ENCODE peak calls at places on chromosomes 1 and 21, in five cellular contexts. S is neuronal stem cell; D is CD4-positive, CD25-positive, alpha-beta regulatory T cell; F is psoas muscle; H is iPS DF 6.9. Q is an unnamed sample.

GRCh38 chr1:70462611-70463010 is 51.5 kb downstream of the CTH start:
- DNase-seq in S (no peak), F (no peak), H (no peak), D (no peak), Q (no peak)

GRCh38 chr1:192485692-192486436 is 89.7 kb upstream of the RGS1 start:
- DNase-seq in D (no peak), F (peak), S (no peak), H (no peak), Q (no peak)

GRCh38 chr1:29017235-29017634 is 102.9 kb downstream of the EPB41 start:
- DNase-seq in S (no peak), D (no peak), H (no peak), F (no peak), Q (no peak)

GRCh38 chr1:185721553-185721952 is 12.6 kb upstream of the HMCN1 start:
- DNase-seq in D (no peak), F (no peak), S (no peak), H (no peak), Q (no peak)

GRCh38 chr1:223745731-223746130 is 33.4 kb downstream of the CAPN2 start:
- DNase-seq in F (no peak), H (no peak), S (no peak), D (no peak), Q (no peak)

GRCh38 chr1:19190468-19190867 is 19.6 kb downstream of the UBR4 start:
- DNase-seq in S (no peak), F (no peak), H (no peak), D (no peak), Q (no peak)

GRCh38 chr1:65238010-65238409 is 71.3 kb upstream of the DNAJC6 start:
- DNase-seq in F (no peak), S (no peak), H (no peak), D (no peak), Q (no peak)

GRCh38 chr1:207032528-207033017 is at the start of gene C1orf116:
- DNase-seq in D (no peak), F (no peak), H (peak), S (no peak), Q (peak)

GRCh38 chr1:54347955-54348699 is 58.1 kb downstream of the SSBP3 start:
- DNase-seq in S (no peak), F (no peak), H (no peak), D (no peak), Q (no peak)

GRCh38 chr1:235622933-235623790 is 26.4 kb downstream of the GNG4 start:
- DNase-seq in H (no peak), D (no peak), F (no peak), S (no peak), Q (no peak)

GRCh38 chr1:47210666-47211065 is 20.8 kb upstream of the PDZK1IP1 start:
- DNase-seq in S (no peak), H (no peak), D (no peak), F (no peak), Q (no peak)

GRCh38 chr1:147545133-147545532 is 3.8 kb downstream of the BCL9 start:
- DNase-seq in D (peak), H (no peak), F (peak), S (no peak), Q (no peak)

GRCh38 chr1:158686430-158687009 is at the start of gene SPTA1:
- DNase-seq in D (peak), F (no peak), S (no peak), H (no peak), Q (no peak)

GRCh38 chr1:47578026-47578861 is 140.4 kb downstream of the FOXD2 start:
- DNase-seq in D (no peak), F (no peak), S (no peak), H (no peak), Q (no peak)

GRCh38 chr1:243287652-243288051 is 31.8 kb downstream of the SDCCAG8 start:
- DNase-seq in D (peak), S (no peak), F (no peak), H (no peak), Q (no peak)

GRCh38 chr1:55443175-55443933 is 228.2 kb upstream of the USP24 start:
- DNase-seq in S (no peak), D (no peak), H (no peak), F (peak), Q (no peak)

GRCh38 chr1:43121251-43121650 is 50.8 kb downstream of the EBNA1BP2 start:
- DNase-seq in F (no peak), S (no peak), H (no peak), D (no peak), Q (no peak)

GRCh38 chr1:230011333-230012092 is 55.5 kb upstream of the GALNT2 start:
- DNase-seq in F (no peak), S (no peak), H (no peak), D (peak), Q (no peak)

GRCh38 chr1:112674986-112675727 is 698 bp downstream of the MOV10 start:
- DNase-seq in F (peak), H (no peak), D (peak), S (peak), Q (no peak)

GRCh38 chr1:216627252-216627651 is 96.0 kb downstream of the ESRRG start:
- DNase-seq in S (no peak), F (no peak), D (no peak), H (no peak), Q (no peak)

GRCh38 chr1:208834346-208835081 is 590.3 kb upstream of the PLXNA2 start:
- DNase-seq in F (no peak), S (peak), D (no peak), H (no peak), Q (no peak)

GRCh38 chr1:162696286-162696862 is 64.1 kb downstream of the DDR2 start:
- DNase-seq in S (peak), D (no peak), H (peak), F (peak), Q (peak)

GRCh38 chr1:203663820-203664219 is 37.2 kb downstream of the ATP2B4 start:
- DNase-seq in F (no peak), S (no peak), D (no peak), H (no peak), Q (no peak)

GRCh38 chr21:35284199-35284598 is 235.1 kb upstream of the RUNX1 start:
- DNase-seq in S (no peak), D (no peak), F (peak), H (no peak), Q (no peak)

GRCh38 chr1:71232166-71232763 is 151.4 kb upstream of the ZRANB2 start:
- DNase-seq in H (no peak), D (no peak), S (no peak), F (no peak), Q (no peak)

GRCh38 chr21:39048064-39048463 is 135.2 kb downstream of the PSMG1 start:
- DNase-seq in S (peak), H (peak), D (no peak), F (no peak), Q (peak)

GRCh38 chr1:111197598-111198289 is 2.7 kb downstream of the DENND2D start:
- DNase-seq in S (no peak), F (no peak), H (peak), D (peak), Q (no peak)

GRCh38 chr1:21893046-21893805 is 43.9 kb downstream of the HSPG2 start:
- DNase-seq in D (no peak), F (no peak), S (no peak), H (no peak), Q (no peak)

GRCh38 chr1:4161271-4162006 is 261.4 kb upstream of the C1orf174 start:
- DNase-seq in D (no peak), H (no peak), S (no peak), F (no peak), Q (no peak)

GRCh38 chr1:226609836-226610455 is 61.4 kb downstream of the STUM start:
- DNase-seq in S (no peak), H (no peak), F (no peak), D (no peak), Q (no peak)

GRCh38 chr1:239792157-239792556 is 299.5 kb upstream of the FMN2 start:
- DNase-seq in H (no peak), D (no peak), F (no peak), S (no peak), Q (no peak)
- H3K4me3 ChIP-seq in H (no peak), D (no peak), F (no peak), S (no peak), Q (no peak)

GRCh38 chr1:12565966-12566352 is 52.1 kb downstream of the DHRS3 start:
- DNase-seq in S (no peak), H (no peak), D (no peak), F (no peak), Q (no peak)

GRCh38 chr1:12565094-12565965 is 52.7 kb downstream of the DHRS3 start:
- DNase-seq in S (no peak), D (no peak), F (no peak), H (no peak), Q (no peak)

GRCh38 chr1:12561121-12561520 is 56.9 kb downstream of the DHRS3 start:
- DNase-seq in F (no peak), H (no peak), S (no peak), D (no peak), Q (no peak)

GRCh38 chr1:12566484-12567287 is 51.3 kb downstream of the DHRS3 start:
- DNase-seq in D (no peak), S (no peak), H (no peak), F (no peak), Q (no peak)

DNA sequence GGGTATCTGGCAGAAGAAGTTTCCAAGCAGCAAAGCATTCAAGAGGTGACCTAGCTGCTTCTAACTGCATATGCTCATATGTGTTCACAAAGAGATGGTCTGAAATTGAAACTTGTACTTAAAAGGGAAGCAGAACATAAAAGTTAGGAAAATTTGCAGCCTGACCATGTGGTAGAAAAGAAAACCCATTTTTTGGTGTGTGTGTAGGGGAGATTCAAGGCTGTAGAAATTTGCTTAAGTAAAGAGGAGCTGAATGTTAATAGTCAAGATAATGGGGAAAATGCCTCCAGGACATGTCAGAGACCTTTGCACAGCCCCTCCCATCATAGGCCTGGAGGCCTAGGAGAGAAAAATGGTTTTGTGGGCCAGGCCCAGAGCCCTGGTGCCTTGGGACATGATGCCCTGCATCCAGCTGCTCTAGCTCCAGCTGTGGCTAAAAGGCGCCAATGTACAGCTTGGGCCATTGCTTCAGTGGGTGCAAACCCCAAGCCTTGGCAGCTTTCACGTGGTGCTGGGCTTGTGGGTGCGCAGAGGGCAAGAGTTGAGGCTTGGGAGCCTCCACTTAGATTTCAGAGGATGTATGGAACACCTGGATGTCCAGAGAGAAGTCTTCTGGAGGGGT is 54.9 kb downstream of the DHRS3 start:
- DNase-seq in S (no peak), F (no peak), D (no peak), H (no peak), Q (no peak)
- H3K4me3 ChIP-seq in S (no peak), F (no peak), D (no peak), H (no peak), Q (no peak)

GRCh38 chr1:40469327-40469726 is 7.8 kb upstream of the ZFP69 start:
- DNase-seq in F (no peak), D (no peak), H (no peak), S (no peak), Q (no peak)
- H3K4me3 ChIP-seq in F (no peak), D (no peak), H (no peak), S (no peak), Q (no peak)

DNA sequence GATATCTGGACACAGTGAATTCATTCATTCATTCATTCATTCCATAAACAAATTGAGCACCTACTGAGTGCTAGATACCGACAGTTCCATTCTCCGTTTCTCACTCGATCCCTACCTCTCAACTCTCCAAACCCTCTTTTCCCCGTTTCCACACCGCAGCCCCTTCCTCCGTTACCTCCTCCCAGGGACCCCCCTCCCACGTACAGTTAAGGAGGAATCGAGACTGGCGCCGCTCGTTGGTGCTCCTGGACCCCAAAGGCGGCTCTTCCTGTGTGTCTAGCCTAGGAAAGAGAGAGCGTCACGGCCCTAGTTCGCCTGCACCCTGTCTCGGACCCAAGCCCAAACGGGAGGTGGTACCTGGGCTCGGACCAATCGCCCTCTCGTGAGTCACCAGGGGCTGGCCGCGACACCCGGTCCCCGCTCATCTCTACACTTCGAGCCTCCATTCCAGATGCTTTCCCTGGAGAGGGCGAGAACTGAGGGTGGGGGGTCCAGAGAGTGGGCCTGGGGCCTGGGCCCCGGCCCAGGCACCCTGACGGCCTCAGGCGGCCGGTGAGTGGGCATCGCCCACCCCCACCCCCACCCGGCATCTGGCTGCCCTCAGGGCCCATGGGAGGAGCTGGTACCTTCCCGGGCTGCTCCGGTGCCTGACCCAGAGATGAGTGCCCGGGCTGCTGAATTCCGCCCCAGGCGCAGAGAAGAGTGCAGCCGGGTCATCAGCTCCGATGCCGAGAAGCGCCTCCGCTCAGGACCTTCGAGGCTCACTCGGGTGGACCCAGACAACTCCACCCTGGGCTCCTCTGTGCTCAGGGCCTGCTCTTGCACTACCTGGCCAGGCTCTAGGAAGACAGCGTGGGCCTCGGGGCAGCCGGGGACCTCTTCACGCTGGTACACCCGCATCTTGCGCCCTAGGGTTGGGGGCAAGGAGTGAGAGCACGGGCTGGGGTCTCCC is 4.9 kb downstream of the ARHGEF19 start:
- DNase-seq in H (no peak), F (no peak), S (no peak), D (no peak), Q (no peak)
- H3K4me3 ChIP-seq in H (peak), F (peak), S (peak), D (peak), Q (peak)

GRCh38 chr1:212560933-212561460 is 47.6 kb upstream of the ATF3 start:
- DNase-seq in F (no peak), H (no peak), S (no peak), D (no peak), Q (no peak)

GRCh38 chr1:212559929-212560328 is 48.6 kb upstream of the ATF3 start:
- DNase-seq in F (no peak), S (no peak), H (no peak), D (no peak), Q (no peak)

GRCh38 chr1:212556822-212557549 is 51.6 kb upstream of the ATF3 start:
- DNase-seq in H (no peak), D (no peak), F (no peak), S (no peak), Q (no peak)

GRCh38 chr1:212557739-212558664 is 50.6 kb upstream of the ATF3 start:
- DNase-seq in S (peak), F (peak), D (no peak), H (no peak), Q (peak)

GRCh38 chr1:212558665-212559480 is 49.7 kb upstream of the ATF3 start:
- DNase-seq in S (peak), D (peak), H (peak), F (peak), Q (peak)
- H3K4me3 ChIP-seq in S (peak), D (peak), H (peak), F (peak), Q (peak)

GRCh38 chr1:8874230-8875201 is 4.0 kb downstream of the ENO1 start:
- DNase-seq in F (no peak), H (no peak), S (no peak), D (no peak), Q (no peak)
- H3K4me3 ChIP-seq in F (peak), H (no peak), S (no peak), D (peak), Q (peak)

GRCh38 chr1:115099693-115100050 is 10.4 kb upstream of the TSPAN2 start:
- DNase-seq in S (no peak), F (no peak), H (no peak), D (no peak), Q (no peak)

DNA sequence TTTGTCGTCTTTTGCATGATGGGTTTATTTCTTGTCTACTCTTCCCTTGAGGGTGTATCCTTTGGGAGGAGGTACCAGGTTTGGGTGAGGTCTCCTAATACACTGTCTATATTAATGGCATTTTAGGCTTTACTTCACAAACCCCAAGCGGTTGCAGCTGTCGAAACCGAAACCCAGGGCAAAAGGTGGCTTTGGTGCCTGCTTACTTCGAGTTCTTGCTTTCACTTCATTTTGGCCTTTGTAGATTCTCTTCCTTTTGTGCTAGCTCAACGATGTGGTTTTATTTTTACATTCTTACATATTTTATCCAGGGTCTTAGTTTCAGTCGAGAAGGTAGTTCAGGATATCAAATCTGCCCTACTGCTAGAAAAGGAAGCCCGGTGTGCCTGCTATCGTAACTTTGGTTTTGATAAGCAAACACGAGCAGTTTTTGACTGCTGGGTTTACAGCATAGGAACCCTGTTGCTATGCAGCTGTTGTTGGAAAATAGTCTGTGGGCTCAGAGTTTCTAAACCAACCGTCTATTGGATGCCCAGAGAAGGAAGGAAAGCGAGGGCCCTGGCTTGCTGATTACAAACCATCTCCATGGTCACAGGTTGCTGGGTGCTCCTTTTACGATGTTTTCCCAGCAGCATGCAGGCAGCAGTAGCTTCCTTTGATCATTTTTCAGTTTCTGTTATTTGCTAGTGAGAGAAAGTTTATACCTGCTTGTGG is 9.8 kb upstream of the TSPAN2 start:
- DNase-seq in H (no peak), S (no peak), D (peak), F (no peak), Q (no peak)
- H3K4me3 ChIP-seq in H (no peak), S (no peak), D (peak), F (peak), Q (no peak)

Q was measured in NT2/D1.